ENCODE peak calls at places on chromosomes 11 and 22, in nine cellular contexts. X, J, H, O, W, F, L, Z and M are unnamed samples.
A peak's percentile ranks its signal among the peaks of the same experiment; 100 is the strongest.

GRCh38 chr11:117180661-117181585 is 2.4 kb downstream of the SIDT2 start:
- DNase-seq in X (peak; percentile 48), J (peak; percentile 32), H (peak; percentile 59), O (peak; percentile 53), W (peak; percentile 59), F (no peak), L (peak; percentile 58), Z (peak; percentile 24), M (peak; percentile 58)

GRCh38 chr11:40029406-40029805 is 1430.0 kb downstream of the LRRC4C start:
- DNase-seq in X (no peak), J (no peak), H (no peak), O (no peak), W (no peak), F (no peak), L (no peak), Z (no peak), M (no peak)

GRCh38 chr22:29716814-29717213 is 3.0 kb upstream of the CABP7 start:
- DNase-seq in X (peak; percentile 80), J (no peak), H (peak; percentile 54), O (no peak), W (no peak), F (peak; percentile 13), L (peak; percentile 43), Z (no peak), M (peak; percentile 84)

GRCh38 chr22:23835773-23836144 is 3.0 kb downstream of the DERL3 start:
- DNase-seq in X (no peak), J (no peak), H (peak; percentile 53), O (no peak), W (peak; percentile 54), F (no peak), L (peak; percentile 64), Z (no peak), M (no peak)

GRCh38 chr11:8036002-8036802 is 44.8 kb upstream of the TUB start:
- DNase-seq in X (no peak), J (no peak), H (no peak), O (no peak), W (no peak), F (no peak), L (no peak), Z (no peak), M (no peak)

GRCh38 chr11:102243399-102243884 is 73.8 kb upstream of the BIRC3 start:
- DNase-seq in X (no peak), J (no peak), H (no peak), O (no peak), W (no peak), F (no peak), L (no peak), Z (no peak), M (no peak)

GRCh38 chr11:64094463-64095223 is 58.9 kb downstream of the FLRT1 start:
- DNase-seq in X (no peak), J (no peak), H (no peak), O (no peak), W (no peak), F (peak; percentile 45), L (no peak), Z (peak; percentile 32), M (no peak)

GRCh38 chr11:63622318-63622717 is 8.1 kb upstream of the PLAAT3 start:
- DNase-seq in X (no peak), J (no peak), H (no peak), O (no peak), W (no peak), F (peak; percentile 56), L (no peak), Z (no peak), M (no peak)

GRCh38 chr11:19072464-19072863 is 11.9 kb upstream of the MRGPRX2 start:
- DNase-seq in X (no peak), J (no peak), H (no peak), O (no peak), W (peak; percentile 51), F (no peak), L (no peak), Z (no peak), M (no peak)

GRCh38 chr22:41285441-41285819 is 557 bp downstream of the RANGAP1 start:
- DNase-seq in X (peak; percentile 65), J (peak; percentile 56), H (peak; percentile 48), O (peak; percentile 85), W (peak; percentile 79), F (no peak), L (peak; percentile 25), Z (no peak), M (no peak)

GRCh38 chr11:60840711-60841430 is 1.0 kb upstream of the CCDC86 start:
- DNase-seq in X (no peak), J (no peak), H (no peak), O (no peak), W (no peak), F (no peak), L (peak; percentile 53), Z (no peak), M (no peak)

GRCh38 chr22:41979423-41980250 is 10.4 kb downstream of the SEPTIN3 start:
- DNase-seq in X (no peak), J (no peak), H (no peak), O (no peak), W (no peak), F (no peak), L (no peak), Z (no peak), M (no peak)

GRCh38 chr11:1336836-1337646 is 27.6 kb upstream of the TOLLIP start:
- DNase-seq in X (peak; percentile 65), J (peak; percentile 37), H (peak; percentile 62), O (peak; percentile 56), W (peak; percentile 89), F (no peak), L (peak; percentile 43), Z (no peak), M (peak; percentile 37)

GRCh38 chr11:417652-418342 is 3.0 kb upstream of the SIGIRR start:
- DNase-seq in X (no peak), J (no peak), H (no peak), O (no peak), W (no peak), F (no peak), L (no peak), Z (no peak), M (no peak)

GRCh38 chr11:86551286-86551685 is 121.1 kb downstream of the ME3 start:
- DNase-seq in X (no peak), J (no peak), H (no peak), O (no peak), W (no peak), F (peak; percentile 77), L (no peak), Z (no peak), M (no peak)

GRCh38 chr11:74141908-74142307 is 28.9 kb downstream of the C2CD3 start:
- DNase-seq in X (no peak), J (no peak), H (no peak), O (no peak), W (no peak), F (no peak), L (no peak), Z (no peak), M (no peak)

GRCh38 chr11:65611758-65612603 is 2.0 kb downstream of the MAP3K11 start:
- DNase-seq in X (no peak), J (no peak), H (no peak), O (no peak), W (no peak), F (no peak), L (no peak), Z (no peak), M (no peak)

DNA sequence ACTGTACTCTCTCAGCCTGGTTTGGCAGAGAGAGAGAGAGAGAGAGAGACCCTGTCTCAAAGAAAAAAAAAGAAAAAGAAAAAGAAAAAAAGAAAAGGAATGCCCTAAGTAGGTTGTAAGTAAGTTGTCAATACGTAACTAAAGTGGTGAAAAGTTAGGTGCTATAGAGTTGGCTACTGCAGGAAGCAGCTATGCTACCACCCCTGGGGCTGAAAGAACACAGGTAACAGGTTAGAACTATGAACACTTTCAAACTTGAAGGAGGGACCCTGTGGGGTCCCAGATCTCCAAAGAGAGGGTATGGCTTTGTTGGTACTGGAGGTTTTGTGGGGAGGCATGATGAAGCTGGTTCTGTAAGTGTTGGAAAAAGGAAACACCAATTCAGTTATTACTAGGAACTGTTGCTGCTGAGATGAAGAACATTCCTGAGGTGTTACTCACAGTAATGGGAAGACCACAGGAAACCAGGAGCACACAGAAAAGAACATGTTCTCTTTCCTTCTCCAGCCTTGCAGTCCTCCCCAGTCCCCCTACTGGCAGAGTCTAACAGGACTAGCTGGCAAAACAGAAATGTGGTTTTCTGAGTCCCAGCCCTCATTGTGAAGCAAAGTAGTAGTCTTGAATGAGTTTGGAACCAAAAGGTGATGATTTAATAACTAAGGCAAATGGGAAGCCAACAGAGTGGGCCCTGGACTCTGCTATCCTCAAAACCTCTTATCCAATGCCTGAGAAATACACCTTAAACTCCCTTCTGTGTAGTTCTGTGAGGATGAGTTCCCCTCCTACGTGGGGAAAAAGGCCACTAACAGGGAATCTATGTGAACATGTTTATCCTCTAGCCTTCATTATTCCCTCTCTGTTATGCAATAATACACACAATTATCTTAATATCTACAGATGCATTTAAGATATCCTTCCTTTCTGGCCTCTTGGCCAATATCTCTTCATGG is 427.0 kb upstream of the DDI1 start:
- DNase-seq in X (no peak), J (no peak), H (no peak), O (no peak), W (no peak), F (peak; percentile 91), L (no peak), Z (no peak), M (no peak)
- TF ChIP-seq CTCF in X (no peak), J (no peak), H (no peak), O (no peak), W (peak; percentile 14), F (peak; percentile 96), L (peak; percentile 35), Z (peak; percentile 37), M (peak; percentile 49)

GRCh38 chr22:36549033-36549432 is 20.1 kb upstream of the EIF3D start:
- DNase-seq in X (no peak), J (no peak), H (no peak), O (no peak), W (no peak), F (no peak), L (no peak), Z (no peak), M (no peak)
- TF ChIP-seq CTCF in X (no peak), J (no peak), H (no peak), O (no peak), W (no peak), F (no peak), L (no peak), Z (no peak), M (no peak)

DNA sequence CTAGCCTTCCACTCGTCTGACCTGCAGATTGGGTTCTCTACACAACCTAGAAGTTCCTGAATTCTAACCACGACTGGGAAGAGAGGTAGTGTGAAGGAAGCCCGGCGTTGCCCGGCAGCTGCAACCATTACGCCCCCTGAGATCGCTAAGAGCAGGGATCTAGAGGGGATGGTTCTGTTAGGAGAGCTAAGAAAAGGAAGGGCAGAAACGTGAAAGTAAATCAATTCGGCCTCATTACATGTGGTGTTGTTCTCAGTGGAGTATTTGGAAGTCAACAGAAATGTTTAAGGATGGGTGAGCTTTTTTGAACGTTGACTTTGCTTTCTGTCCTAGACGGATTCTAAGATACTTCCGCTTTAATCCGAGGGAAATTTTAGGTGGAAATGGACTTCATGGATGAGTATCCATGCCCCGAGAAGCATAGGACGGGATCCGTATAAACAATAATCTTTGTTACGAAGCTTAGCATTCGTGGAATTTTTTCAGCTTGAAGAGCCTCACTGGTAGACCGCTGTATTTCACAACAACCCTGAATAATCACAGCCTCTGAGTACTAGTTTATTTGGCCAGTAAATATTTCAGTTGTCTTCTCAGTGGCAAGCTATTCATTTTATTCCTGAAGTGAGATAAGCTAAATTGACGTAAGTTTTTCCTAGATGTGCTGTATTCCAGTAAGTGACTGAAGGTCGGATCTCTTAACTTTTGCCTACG is 629 bp downstream of the ATP5MG start:
- DNase-seq in X (no peak), J (no peak), H (no peak), O (no peak), W (no peak), F (peak; percentile 90), L (no peak), Z (no peak), M (no peak)
- TF ChIP-seq CTCF in X (no peak), J (no peak), H (no peak), O (no peak), W (no peak), F (peak; percentile 11), L (no peak), Z (no peak), M (no peak)

GRCh38 chr22:31451709-31452571 is 37.7 kb downstream of the EIF4ENIF1 start:
- DNase-seq in X (no peak), J (no peak), H (no peak), O (no peak), W (no peak), F (peak; percentile 13), L (no peak), Z (peak; percentile 22), M (no peak)
- TF ChIP-seq CTCF in X (no peak), J (peak; percentile 50), H (no peak), O (peak; percentile 30), W (peak; percentile 23), F (peak; percentile 81), L (peak; percentile 45), Z (peak; percentile 60), M (peak; percentile 62)